ENCODE peak calls at places on chromosome 1, in eight cellular contexts. S is hippocampal formation; F is mucosa of gallbladder; R is CD4-positive, CD25-positive, alpha-beta regulatory T cell; Q is NCI-H1092 treated with DMSO at 0.1 percent for 48 hours; D is GM10248; K is activated CD8-positive, alpha-beta T cell treated with anti-CD3 and anti-CD28 coated beads, Interleukin-2, amount 10 ng/mL, durations not matched to agents 7 days and 5 days; B is fibroblast of the aortic adventitia. H is an unnamed sample.

GRCh38 chr1:167013124-167013900 is 24.2 kb downstream of the MAEL start:
- DNase-seq in S (no peak), F (no peak), R (no peak), Q (no peak), D (no peak), K (no peak), B (no peak), H (no peak)

GRCh38 chr1:105793541-105794146 is 1262.8 kb upstream of the PRMT6 start:
- DNase-seq in S (peak), F (peak), R (no peak), Q (peak), D (peak), K (peak), B (no peak), H (peak)

GRCh38 chr1:114331936-114332335 is 178.3 kb upstream of the SYT6 start:
- DNase-seq in S (no peak), F (no peak), R (no peak), Q (no peak), D (no peak), K (peak), B (no peak), H (no peak)

GRCh38 chr1:150528997-150529396 is 13.4 kb downstream of the FALEC start:
- DNase-seq in S (no peak), F (peak), R (no peak), Q (peak), D (no peak), K (no peak), B (peak), H (no peak)

GRCh38 chr1:30400436-30400975 is 322.9 kb downstream of the MATN1 start:
- DNase-seq in S (no peak), F (no peak), R (no peak), Q (no peak), D (no peak), K (no peak), B (no peak), H (no peak)

GRCh38 chr1:201457508-201457960 is 11.5 kb downstream of the PHLDA3 start:
- DNase-seq in S (no peak), F (no peak), R (no peak), Q (no peak), D (no peak), K (no peak), B (peak), H (no peak)

GRCh38 chr1:118907466-118907865 is 80.7 kb downstream of the TBX15 start:
- DNase-seq in S (no peak), F (no peak), R (no peak), Q (peak), D (no peak), K (no peak), B (no peak), H (no peak)

GRCh38 chr1:35622510-35623171 is 18.7 kb downstream of the PSMB2 start:
- DNase-seq in S (no peak), F (no peak), R (no peak), Q (no peak), D (no peak), K (no peak), B (no peak), H (no peak)

GRCh38 chr1:25011966-25012625 is 82.0 kb upstream of the RUNX3 start:
- DNase-seq in S (no peak), F (no peak), R (no peak), Q (no peak), D (no peak), K (no peak), B (no peak), H (no peak)

H was measured in germinal center.